ENCODE peak calls at places on chromosomes 11 and 22, in nine cellular contexts. C is esophagus muscularis mucosa, U is HCT116, K is HepG2, M is breast epithelium, T is spleen, H is upper lobe of left lung, Q is sigmoid colon, L is transverse colon. Y is an unnamed sample.

GRCh38 chr11:67504950-67505561 is at the start of gene PITPNM1:
- DNase-seq in C (no peak), U (no peak), K (peak; percentile 29), M (no peak), T (peak; percentile 97), H (peak; percentile 86), Q (peak; percentile 80), L (peak; percentile 89), Y (no peak)

GRCh38 chr11:35380603-35381002 is 38.8 kb downstream of the SLC1A2 start:
- DNase-seq in C (no peak), U (no peak), K (no peak), M (no peak), T (no peak), H (no peak), Q (no peak), L (no peak), Y (no peak)

GRCh38 chr22:36536717-36537116 is 7.8 kb upstream of the EIF3D start:
- DNase-seq in C (no peak), U (no peak), K (no peak), M (no peak), T (no peak), H (no peak), Q (no peak), L (no peak), Y (no peak)

GRCh38 chr22:27370987-27371386 is 430.6 kb downstream of the MN1 start:
- DNase-seq in C (peak; percentile 55), U (no peak), K (no peak), M (no peak), T (no peak), H (no peak), Q (no peak), L (no peak), Y (no peak)

GRCh38 chr11:3989251-3989650 is 105.3 kb upstream of the RRM1 start:
- DNase-seq in C (no peak), U (no peak), K (no peak), M (no peak), T (no peak), H (no peak), Q (peak; percentile 70), L (no peak), Y (no peak)

GRCh38 chr11:26993965-26994446 is at the start of gene FIBIN:
- DNase-seq in C (no peak), U (no peak), K (no peak), M (no peak), T (peak; percentile 72), H (no peak), Q (peak; percentile 73), L (peak; percentile 10), Y (no peak)

GRCh38 chr11:65637794-65638317 is at the start of gene SIPA1:
- DNase-seq in C (no peak), U (peak; percentile 73), K (peak; percentile 88), M (no peak), T (peak; percentile 95), H (peak; percentile 86), Q (peak; percentile 86), L (peak; percentile 80), Y (no peak)

GRCh38 chr22:22759371-22759770 is 115.0 kb downstream of the GGTLC2 start:
- DNase-seq in C (peak; percentile 39), U (no peak), K (no peak), M (no peak), T (no peak), H (no peak), Q (no peak), L (no peak), Y (no peak)

GRCh38 chr22:42697542-42698013 is 23.1 kb downstream of the A4GALT start:
- DNase-seq in C (no peak), U (peak; percentile 49), K (peak; percentile 61), M (no peak), T (no peak), H (peak; percentile 72), Q (peak; percentile 97), L (peak; percentile 72), Y (no peak)

GRCh38 chr11:8685306-8685705 is 2.7 kb downstream of the RPL27A start:
- DNase-seq in C (no peak), U (no peak), K (no peak), M (no peak), T (no peak), H (no peak), Q (no peak), L (no peak), Y (peak; percentile 74)

GRCh38 chr22:32396746-32397145 is 15.3 kb downstream of the RTCB start:
- DNase-seq in C (no peak), U (no peak), K (no peak), M (no peak), T (no peak), H (peak; percentile 75), Q (no peak), L (no peak), Y (no peak)

GRCh38 chr11:67613960-67614715 is 7.4 kb downstream of the NDUFV1 start:
- DNase-seq in C (no peak), U (peak; percentile 15), K (no peak), M (no peak), T (peak; percentile 95), H (peak; percentile 83), Q (peak; percentile 79), L (peak; percentile 77), Y (no peak)

GRCh38 chr22:49023161-49023878 is 804.4 kb downstream of the BRD1 start:
- DNase-seq in C (no peak), U (no peak), K (no peak), M (peak; percentile 40), T (peak; percentile 66), H (no peak), Q (peak; percentile 52), L (no peak), Y (no peak)

DNA sequence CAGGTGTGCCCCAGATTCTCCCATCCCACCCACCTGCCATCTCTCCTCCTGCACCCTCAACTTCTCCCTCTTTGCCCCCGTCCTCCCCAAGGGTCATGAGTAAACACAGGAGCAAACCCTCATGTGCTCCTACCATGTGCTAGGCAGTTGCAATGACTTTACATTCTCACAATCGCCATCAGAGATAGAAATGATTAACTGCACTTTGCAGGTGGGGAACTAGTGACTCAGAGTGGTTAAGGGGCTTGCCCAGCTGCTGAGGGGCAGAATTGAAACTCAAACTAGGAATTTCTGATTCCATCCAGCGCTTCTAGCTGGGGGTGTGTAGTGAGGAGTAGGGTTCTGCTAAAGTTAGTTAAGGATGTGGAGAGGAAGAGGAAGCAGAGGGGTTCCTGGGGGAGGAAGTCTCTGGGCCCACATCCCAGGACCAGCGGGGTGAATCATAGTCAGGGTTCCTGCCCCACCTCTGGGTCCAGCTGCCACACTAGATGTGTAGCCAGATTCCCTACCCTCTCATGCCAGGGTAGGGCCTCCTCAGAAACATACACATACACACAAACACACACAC is 16.0 kb upstream of the PRG2 start:
- DNase-seq in C (no peak), U (no peak), K (no peak), M (no peak), T (no peak), H (peak; percentile 44), Q (no peak), L (no peak), Y (no peak)
- TF ChIP-seq POLR2AphosphoS5 in C (no peak), U (no peak), K (no peak), M (no peak), T (no peak), H (no peak), Q (no peak), L (no peak), Y (no peak)

DNA sequence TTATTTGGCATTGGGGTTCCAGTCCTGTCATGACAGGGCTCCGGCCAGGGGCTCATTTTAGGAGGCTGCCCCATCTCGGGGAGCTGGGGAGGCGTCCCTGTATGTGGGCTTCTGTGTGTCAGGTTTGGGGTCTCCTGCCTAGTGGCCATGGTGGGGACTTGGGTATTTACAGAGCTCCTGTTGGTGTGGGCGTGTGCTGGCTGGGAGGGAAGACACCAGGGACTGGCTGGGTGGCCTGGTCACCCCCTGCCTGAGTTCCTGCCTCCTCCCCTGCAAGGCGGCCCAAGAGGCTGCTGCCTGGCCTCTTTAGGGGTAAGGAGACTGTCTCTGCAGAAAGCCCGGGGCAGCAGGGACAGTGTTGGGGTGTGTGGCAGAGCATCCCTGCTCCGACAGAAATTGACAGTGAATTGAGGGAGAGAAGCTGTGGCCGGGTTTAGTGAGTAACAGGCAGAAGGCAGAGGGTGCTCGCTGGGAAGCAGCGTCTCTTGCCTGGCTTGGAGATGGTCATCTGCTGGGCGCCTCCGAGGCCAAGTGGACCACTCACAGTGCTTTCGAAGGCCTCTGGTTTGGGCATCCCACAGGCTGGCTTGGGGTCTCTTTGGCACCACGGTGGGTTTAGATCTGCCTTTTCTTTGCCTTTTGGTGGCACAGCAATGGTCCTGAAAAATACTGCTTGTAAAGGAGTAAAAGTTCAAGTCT is 40.3 kb upstream of the GRAMD4 start:
- DNase-seq in C (no peak), U (no peak), K (no peak), M (no peak), T (peak; percentile 73), H (peak; percentile 20), Q (peak; percentile 56), L (no peak), Y (no peak)
- H3K4me1 ChIP-seq in C (peaks cover 71% of the 10 kb centered on the region), U (peaks cover 47% of the 10 kb centered on the region), K (peaks cover 66% of the 10 kb centered on the region), M (peaks cover 13% of the 10 kb centered on the region), T (peaks cover 32% of the 10 kb centered on the region), H (peaks cover 72% of the 10 kb centered on the region), Q (no peaks in the 10 kb centered on the region), L (peaks cover 86% of the 10 kb centered on the region), Y (peaks cover 70% of the 10 kb centered on the region)

GRCh38 chr11:1572200-1573076 is at the start of gene DUSP8:
- DNase-seq in C (peak; percentile 95), U (peak; percentile 53), K (peak; percentile 46), M (peak; percentile 89), T (peak; percentile 91), H (peak; percentile 85), Q (peak; percentile 96), L (peak; percentile 95), Y (peak; percentile 86)
- TF ChIP-seq POLR2A in C (no peak), U (no peak), K (no peak), M (no peak), T (no peak), H (peak; percentile 45), Q (no peak), L (peak; percentile 46), Y (no peak)

GRCh38 chr11:129589190-129589589 is 213.5 kb downstream of the BARX2 start:
- DNase-seq in C (no peak), U (no peak), K (no peak), M (no peak), T (no peak), H (no peak), Q (no peak), L (no peak), Y (peak; percentile 19)
- TF ChIP-seq POLR2AphosphoS5 in C (no peak), U (no peak), K (no peak), M (no peak), T (no peak), H (no peak), Q (no peak), L (no peak), Y (no peak)